ENCODE peak calls at places on chromosome 16, in seven cellular contexts. One of them, this sample, is unnamed.

GRCh38 chr16:79372504-79373184 is 227.9 kb downstream of the MAF start:
- DNase-seq in psoas muscle: no peak
- DNase-seq in K562: no peak
- DNase-seq in body of pancreas: peak; percentile 8
- DNase-seq in right lobe of liver: no peak
- DNase-seq in tibial nerve: peak; percentile 8
- DNase-seq in astrocyte of the cerebellum: peak; percentile 49
- DNase-seq in this sample: no peak

GRCh38 chr16:74999208-74999682 is 421 bp downstream of the ZNRF1 start:
- DNase-seq in psoas muscle: peak; percentile 69
- DNase-seq in astrocyte of the cerebellum: no peak
- DNase-seq in right lobe of liver: peak; percentile 42
- DNase-seq in body of pancreas: peak; percentile 14
- DNase-seq in K562: peak; percentile 66
- DNase-seq in tibial nerve: no peak
- DNase-seq in this sample: no peak

GRCh38 chr16:24858219-24859041 is 12.7 kb downstream of the SLC5A11 start:
- DNase-seq in psoas muscle: no peak
- DNase-seq in right lobe of liver: peak; percentile 56
- DNase-seq in K562: peak; percentile 67
- DNase-seq in astrocyte of the cerebellum: peak; percentile 32
- DNase-seq in body of pancreas: peak; percentile 33
- DNase-seq in tibial nerve: peak; percentile 27
- DNase-seq in this sample: no peak

GRCh38 chr16:31371619-31372484 is 16.9 kb downstream of the ITGAX start:
- DNase-seq in astrocyte of the cerebellum: no peak
- DNase-seq in tibial nerve: no peak
- DNase-seq in psoas muscle: peak; percentile 37
- DNase-seq in K562: no peak
- DNase-seq in right lobe of liver: no peak
- DNase-seq in body of pancreas: no peak
- DNase-seq in this sample: no peak

GRCh38 chr16:2520784-2521577 is 810 bp downstream of the AMDHD2 start:
- DNase-seq in tibial nerve: no peak
- DNase-seq in body of pancreas: no peak
- DNase-seq in K562: peak; percentile 80
- DNase-seq in right lobe of liver: peak; percentile 48
- DNase-seq in psoas muscle: peak; percentile 67
- DNase-seq in astrocyte of the cerebellum: no peak
- DNase-seq in this sample: no peak

GRCh38 chr16:81376880-81377279 is 62.1 kb downstream of the GAN start:
- DNase-seq in psoas muscle: no peak
- DNase-seq in body of pancreas: no peak
- DNase-seq in tibial nerve: no peak
- DNase-seq in astrocyte of the cerebellum: no peak
- DNase-seq in right lobe of liver: no peak
- DNase-seq in K562: no peak
- DNase-seq in this sample: no peak

GRCh38 chr16:8717469-8717868 is 43.1 kb downstream of the ABAT start:
- DNase-seq in astrocyte of the cerebellum: no peak
- DNase-seq in body of pancreas: no peak
- DNase-seq in psoas muscle: no peak
- DNase-seq in K562: no peak
- DNase-seq in right lobe of liver: no peak
- DNase-seq in tibial nerve: no peak
- DNase-seq in this sample: no peak

GRCh38 chr16:84502581-84502980 is 1.9 kb downstream of the MEAK7 start:
- DNase-seq in astrocyte of the cerebellum: no peak
- DNase-seq in psoas muscle: no peak
- DNase-seq in body of pancreas: no peak
- DNase-seq in right lobe of liver: no peak
- DNase-seq in K562: no peak
- DNase-seq in tibial nerve: no peak
- DNase-seq in this sample: no peak

GRCh38 chr16:3171181-3171854 is 16.7 kb upstream of the OR1F1 start:
- DNase-seq in astrocyte of the cerebellum: no peak
- DNase-seq in tibial nerve: no peak
- DNase-seq in right lobe of liver: no peak
- DNase-seq in body of pancreas: no peak
- DNase-seq in psoas muscle: no peak
- DNase-seq in K562: no peak
- DNase-seq in this sample: no peak

GRCh38 chr16:66549284-66550131 is at the start of gene TK2:
- DNase-seq in tibial nerve: peak; percentile 36
- DNase-seq in psoas muscle: peak; percentile 84
- DNase-seq in astrocyte of the cerebellum: no peak
- DNase-seq in right lobe of liver: peak; percentile 69
- DNase-seq in body of pancreas: peak; percentile 77
- DNase-seq in K562: peak; percentile 69
- DNase-seq in this sample: peak; percentile 6
- TF ChIP-seq CTCF in tibial nerve: peak; percentile 38
- TF ChIP-seq CTCF in psoas muscle: peak; percentile 17
- TF ChIP-seq CTCF in astrocyte of the cerebellum: no peak
- TF ChIP-seq CTCF in right lobe of liver: peak; percentile 32
- TF ChIP-seq CTCF in body of pancreas: peak; percentile 15
- TF ChIP-seq CTCF in K562: peak; percentile 51
- TF ChIP-seq CTCF in this sample: no peak

GRCh38 chr16:11240636-11241473 is 15.1 kb downstream of the SOCS1 start:
- DNase-seq in astrocyte of the cerebellum: no peak
- DNase-seq in psoas muscle: peak; percentile 56
- DNase-seq in right lobe of liver: no peak
- DNase-seq in tibial nerve: no peak
- DNase-seq in K562: peak; percentile 59
- DNase-seq in body of pancreas: no peak
- DNase-seq in this sample: no peak
- H3K4me3 ChIP-seq in astrocyte of the cerebellum: no peak overlapping the region
- H3K4me3 ChIP-seq in psoas muscle: peak overlapping the region; percentile 36
- H3K4me3 ChIP-seq in right lobe of liver: no peak overlapping the region
- H3K4me3 ChIP-seq in tibial nerve: no peak overlapping the region
- H3K4me3 ChIP-seq in K562: no peak overlapping the region
- H3K4me3 ChIP-seq in body of pancreas: no peak overlapping the region
- H3K4me3 ChIP-seq in this sample: no peak overlapping the region

DNA sequence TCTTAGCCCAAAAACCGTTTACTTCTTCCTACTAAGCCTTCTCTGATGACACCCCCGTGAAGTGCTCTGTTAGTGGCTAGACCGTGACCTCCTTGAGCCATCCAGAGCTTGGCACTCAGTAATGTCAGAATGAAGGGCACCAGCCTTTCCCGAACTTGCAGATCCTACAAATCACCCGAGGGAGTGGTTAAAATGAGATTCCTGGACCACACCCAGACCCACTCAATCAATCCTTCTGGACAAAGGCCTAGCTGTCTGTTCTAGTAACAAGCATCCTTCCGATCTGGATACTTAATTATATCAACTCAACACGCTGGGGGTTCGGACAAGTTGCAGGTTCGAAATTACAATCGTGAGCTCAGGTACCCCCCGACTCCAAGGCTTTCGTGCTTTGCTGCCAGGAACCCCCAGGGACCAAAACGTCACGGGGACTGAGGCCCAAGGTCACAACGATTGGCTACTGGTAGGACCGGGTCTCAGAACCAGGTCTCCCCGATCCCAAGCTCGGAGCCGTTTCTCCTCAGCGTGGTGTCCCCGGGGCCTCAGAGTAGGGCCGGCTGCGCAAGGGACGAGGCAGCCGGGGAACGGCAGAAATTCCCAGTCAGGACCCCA is 549 bp downstream of the CIAPIN1 start:
- DNase-seq in tibial nerve: peak; percentile 17
- DNase-seq in K562: peak; percentile 39
- DNase-seq in astrocyte of the cerebellum: no peak
- DNase-seq in right lobe of liver: peak; percentile 39
- DNase-seq in body of pancreas: peak; percentile 48
- DNase-seq in psoas muscle: peak; percentile 72
- DNase-seq in this sample: no peak
- TF ChIP-seq CTCF in tibial nerve: no peak
- TF ChIP-seq CTCF in K562: no peak
- TF ChIP-seq CTCF in astrocyte of the cerebellum: no peak
- TF ChIP-seq CTCF in right lobe of liver: no peak
- TF ChIP-seq CTCF in body of pancreas: no peak
- TF ChIP-seq CTCF in psoas muscle: no peak
- TF ChIP-seq CTCF in this sample: no peak

GRCh38 chr16:73060948-73061495 is 13.1 kb upstream of the ZFHX3 start:
- DNase-seq in body of pancreas: no peak
- DNase-seq in astrocyte of the cerebellum: no peak
- DNase-seq in psoas muscle: no peak
- DNase-seq in tibial nerve: no peak
- DNase-seq in K562: no peak
- DNase-seq in right lobe of liver: no peak
- DNase-seq in this sample: no peak
- H3K4me3 ChIP-seq in body of pancreas: no peak overlapping the region
- H3K4me3 ChIP-seq in astrocyte of the cerebellum: no peak overlapping the region
- H3K4me3 ChIP-seq in psoas muscle: peak overlapping the region; percentile 88
- H3K4me3 ChIP-seq in tibial nerve: peak overlapping the region; percentile 83
- H3K4me3 ChIP-seq in K562: no peak overlapping the region
- H3K4me3 ChIP-seq in right lobe of liver: no peak overlapping the region
- H3K4me3 ChIP-seq in this sample: no peak overlapping the region

GRCh38 chr16:22673463-22673862 is 140.5 kb upstream of the HS3ST2 start:
- DNase-seq in body of pancreas: no peak
- DNase-seq in astrocyte of the cerebellum: no peak
- DNase-seq in right lobe of liver: no peak
- DNase-seq in psoas muscle: no peak
- DNase-seq in K562: no peak
- DNase-seq in tibial nerve: no peak
- DNase-seq in this sample: no peak
- TF ChIP-seq CTCF in body of pancreas: no peak
- TF ChIP-seq CTCF in astrocyte of the cerebellum: no peak
- TF ChIP-seq CTCF in right lobe of liver: no peak
- TF ChIP-seq CTCF in psoas muscle: no peak
- TF ChIP-seq CTCF in K562: no peak
- TF ChIP-seq CTCF in tibial nerve: no peak
- TF ChIP-seq CTCF in this sample: no peak

GRCh38 chr16:85842848-85843247 is 43.4 kb downstream of the COX4I1 start:
- DNase-seq in right lobe of liver: no peak
- DNase-seq in astrocyte of the cerebellum: no peak
- DNase-seq in body of pancreas: no peak
- DNase-seq in psoas muscle: no peak
- DNase-seq in tibial nerve: no peak
- DNase-seq in K562: no peak
- DNase-seq in this sample: no peak

GRCh38 chr16:85843471-85844168 is 44.1 kb downstream of the COX4I1 start:
- DNase-seq in right lobe of liver: no peak
- DNase-seq in body of pancreas: no peak
- DNase-seq in psoas muscle: no peak
- DNase-seq in tibial nerve: no peak
- DNase-seq in astrocyte of the cerebellum: no peak
- DNase-seq in K562: no peak
- DNase-seq in this sample: no peak

GRCh38 chr16:85844786-85845185 is 45.3 kb downstream of the COX4I1 start:
- DNase-seq in tibial nerve: no peak
- DNase-seq in K562: no peak
- DNase-seq in right lobe of liver: no peak
- DNase-seq in astrocyte of the cerebellum: no peak
- DNase-seq in psoas muscle: no peak
- DNase-seq in body of pancreas: no peak
- DNase-seq in this sample: no peak

GRCh38 chr16:85845276-85845675 is 45.8 kb downstream of the COX4I1 start:
- DNase-seq in K562: no peak
- DNase-seq in tibial nerve: no peak
- DNase-seq in body of pancreas: no peak
- DNase-seq in right lobe of liver: no peak
- DNase-seq in astrocyte of the cerebellum: no peak
- DNase-seq in psoas muscle: no peak
- DNase-seq in this sample: no peak

GRCh38 chr16:85844169-85844481 is 44.6 kb downstream of the COX4I1 start:
- DNase-seq in psoas muscle: no peak
- DNase-seq in astrocyte of the cerebellum: no peak
- DNase-seq in K562: no peak
- DNase-seq in body of pancreas: no peak
- DNase-seq in tibial nerve: no peak
- DNase-seq in right lobe of liver: no peak
- DNase-seq in this sample: no peak
- H3K4me3 ChIP-seq in psoas muscle: no peak overlapping the region
- H3K4me3 ChIP-seq in astrocyte of the cerebellum: no peak overlapping the region
- H3K4me3 ChIP-seq in K562: no peak overlapping the region
- H3K4me3 ChIP-seq in body of pancreas: no peak overlapping the region
- H3K4me3 ChIP-seq in tibial nerve: no peak overlapping the region
- H3K4me3 ChIP-seq in right lobe of liver: no peak overlapping the region
- H3K4me3 ChIP-seq in this sample: no peak overlapping the region

DNA sequence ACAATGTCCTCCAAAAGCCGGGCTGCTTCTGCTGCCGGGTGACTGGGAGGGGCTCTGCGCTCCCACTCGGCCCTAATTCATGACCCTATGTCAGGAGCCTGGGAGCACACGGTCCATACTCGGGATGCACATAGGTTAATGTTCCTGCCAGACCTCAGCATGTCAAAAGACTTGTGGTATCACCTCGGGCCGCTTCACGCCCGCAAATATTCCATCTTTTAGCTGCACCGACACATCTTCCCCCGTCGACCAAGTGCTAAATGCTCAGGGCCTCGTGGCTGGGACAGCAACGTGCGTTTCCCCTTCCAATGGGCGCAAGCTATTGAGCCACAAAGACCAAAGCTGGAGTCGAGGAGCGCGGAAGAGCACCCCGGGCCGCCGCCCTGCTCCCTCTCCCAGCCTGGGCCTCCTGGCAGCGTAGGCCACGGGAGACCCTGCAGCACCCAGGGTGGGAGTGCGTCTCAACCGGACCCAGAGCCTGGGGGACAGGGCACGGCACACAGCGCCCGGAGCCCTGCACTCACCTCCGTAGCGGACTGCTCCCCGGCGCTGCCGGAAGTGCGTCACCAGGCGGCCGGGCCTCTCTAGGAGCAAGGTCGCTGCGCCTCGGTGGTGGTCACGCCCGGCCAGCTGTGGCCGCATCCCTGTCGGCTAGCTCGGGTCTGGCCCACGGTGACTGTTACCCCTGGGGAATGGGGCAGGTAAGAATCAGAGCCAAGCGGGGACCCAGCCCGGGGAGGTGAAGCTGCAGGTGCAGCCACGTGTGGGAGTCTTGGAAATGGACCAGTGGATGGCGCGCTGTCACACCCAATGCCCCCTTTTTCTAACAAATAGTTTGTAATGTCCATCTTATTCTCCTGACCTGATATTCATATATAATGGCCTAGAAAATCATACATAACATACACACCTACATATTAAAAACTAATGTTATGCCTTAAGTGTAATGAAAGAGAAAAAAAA is at the start of gene ZNF23:
- DNase-seq in K562: peak; percentile 87
- DNase-seq in astrocyte of the cerebellum: peak; percentile 37
- DNase-seq in psoas muscle: peak; percentile 92
- DNase-seq in body of pancreas: peak; percentile 85
- DNase-seq in right lobe of liver: peak; percentile 92
- DNase-seq in tibial nerve: peak; percentile 70
- DNase-seq in this sample: no peak
- TF ChIP-seq CTCF in K562: no peak
- TF ChIP-seq CTCF in astrocyte of the cerebellum: peak; percentile 5
- TF ChIP-seq CTCF in psoas muscle: peak; percentile 5
- TF ChIP-seq CTCF in body of pancreas: peak; percentile 5
- TF ChIP-seq CTCF in right lobe of liver: no peak
- TF ChIP-seq CTCF in tibial nerve: no peak
- TF ChIP-seq CTCF in this sample: no peak

This sample was measured in HFF-Myc.